ENCODE peak calls at places on chromosomes 4 and X, in eight cellular contexts. X is heart left ventricle, G is sigmoid colon, W is IMR-90, R is tibial artery, A is aorta, Y is pancreas, B is psoas muscle. Z is an unnamed sample.
A peak's percentile ranks its signal among the peaks of the same experiment; 100 is the strongest.

GRCh38 chr4:13990596-13991589 is 363.4 kb upstream of the BOD1L1 start:
- DNase-seq in X (no peak), G (no peak), W (peak; percentile 25), R (no peak), A (no peak), Y (no peak), B (no peak), Z (no peak)

GRCh38 chrX:30577362-30577961 is at the start of gene TASL:
- DNase-seq in X (no peak), G (no peak), W (no peak), R (no peak), A (peak; percentile 55), Y (no peak), B (no peak), Z (no peak)

GRCh38 chrX:120015145-120016067 is 62.1 kb downstream of the RHOXF2B start:
- DNase-seq in X (no peak), G (no peak), W (no peak), R (no peak), A (no peak), Y (peak; percentile 76), B (no peak), Z (no peak)

GRCh38 chr4:37685726-37686372 is 327 bp downstream of the RELL1 start:
- DNase-seq in X (peak; percentile 58), G (peak; percentile 82), W (peak; percentile 22), R (peak; percentile 37), A (peak; percentile 74), Y (no peak), B (peak; percentile 79), Z (peak; percentile 42)

GRCh38 chrX:7420712-7421111 is 272.8 kb upstream of the PUDP start:
- DNase-seq in X (no peak), G (no peak), W (no peak), R (no peak), A (no peak), Y (no peak), B (no peak), Z (no peak)

GRCh38 chr4:78057600-78058560 is 757 bp downstream of the FRAS1 start:
- DNase-seq in X (peak; percentile 42), G (peak; percentile 75), W (peak; percentile 13), R (peak; percentile 41), A (peak; percentile 55), Y (peak; percentile 83), B (peak; percentile 68), Z (no peak)

GRCh38 chr4:15749001-15749400 is 29.1 kb upstream of the CD38 start:
- DNase-seq in X (no peak), G (no peak), W (no peak), R (no peak), A (no peak), Y (no peak), B (no peak), Z (no peak)

GRCh38 chr4:110514889-110515479 is 39.0 kb downstream of the ENPEP start:
- DNase-seq in X (no peak), G (no peak), W (peak; percentile 30), R (no peak), A (no peak), Y (no peak), B (no peak), Z (no peak)

GRCh38 chr4:93791570-93792195 is 36.9 kb upstream of the ATOH1 start:
- DNase-seq in X (peak; percentile 18), G (no peak), W (peak; percentile 48), R (peak; percentile 42), A (no peak), Y (no peak), B (no peak), Z (no peak)

GRCh38 chrX:8748855-8749254 is 16.9 kb upstream of the ANOS1 start:
- DNase-seq in X (no peak), G (no peak), W (peak; percentile 43), R (no peak), A (no peak), Y (no peak), B (no peak), Z (no peak)

GRCh38 chrX:53483838-53484420 is 49.8 kb upstream of the HSD17B10 start:
- DNase-seq in X (no peak), G (no peak), W (peak; percentile 52), R (no peak), A (no peak), Y (no peak), B (no peak), Z (no peak)

GRCh38 chr4:113540859-113541258 is 220.7 kb downstream of the CAMK2D start:
- DNase-seq in X (peak; percentile 75), G (no peak), W (peak; percentile 45), R (no peak), A (no peak), Y (no peak), B (no peak), Z (no peak)

GRCh38 chrX:133042260-133042659 is 54.6 kb downstream of the USP26 start:
- DNase-seq in X (no peak), G (no peak), W (no peak), R (no peak), A (no peak), Y (no peak), B (no peak), Z (no peak)

GRCh38 chrX:5236096-5236495 is 992.6 kb downstream of the NLGN4X start:
- DNase-seq in X (no peak), G (no peak), W (no peak), R (no peak), A (no peak), Y (no peak), B (no peak), Z (no peak)

GRCh38 chrX:16643160-16643559 is 6.8 kb upstream of the S100G start:
- DNase-seq in X (no peak), G (no peak), W (peak; percentile 75), R (no peak), A (no peak), Y (no peak), B (no peak), Z (no peak)

GRCh38 chrX:103919336-103919682 is 43.1 kb upstream of the TMSB15B start:
- DNase-seq in X (no peak), G (no peak), W (peak; percentile 51), R (no peak), A (no peak), Y (no peak), B (no peak), Z (peak; percentile 11)

GRCh38 chr4:156968479-156968984 is 3.1 kb downstream of the PDGFC start:
- DNase-seq in X (peak; percentile 56), G (peak; percentile 82), W (peak; percentile 85), R (peak; percentile 73), A (peak; percentile 77), Y (no peak), B (peak; percentile 61), Z (no peak)

DNA sequence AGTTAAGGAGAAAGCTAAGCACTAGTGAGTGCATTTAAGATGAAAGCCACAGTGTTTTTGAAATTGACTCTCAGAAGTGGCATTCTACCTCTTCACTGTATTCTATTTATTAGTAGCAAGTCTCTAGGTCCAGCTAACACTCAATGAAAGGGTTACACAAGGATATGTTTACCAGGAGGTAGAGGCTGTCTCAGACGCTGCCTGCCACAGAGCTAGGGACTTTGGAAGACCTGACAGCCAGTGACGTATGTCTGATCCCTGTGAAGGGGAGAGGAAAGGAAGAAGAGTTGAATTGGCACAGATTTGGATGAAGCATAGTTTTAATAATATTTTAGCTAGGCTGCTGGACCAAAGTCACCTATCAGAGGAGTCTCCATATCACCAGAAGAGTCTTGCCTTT is 36.5 kb upstream of the KLHL2 start:
- DNase-seq in X (no peak), G (no peak), W (no peak), R (no peak), A (no peak), Y (no peak), B (no peak), Z (no peak)
- H3K27ac ChIP-seq in X (no peak overlapping the region), G (no peak overlapping the region), W (no peak overlapping the region), R (no peak overlapping the region), A (no peak overlapping the region), Y (no peak overlapping the region), B (no peak overlapping the region), Z (no peak overlapping the region)

DNA sequence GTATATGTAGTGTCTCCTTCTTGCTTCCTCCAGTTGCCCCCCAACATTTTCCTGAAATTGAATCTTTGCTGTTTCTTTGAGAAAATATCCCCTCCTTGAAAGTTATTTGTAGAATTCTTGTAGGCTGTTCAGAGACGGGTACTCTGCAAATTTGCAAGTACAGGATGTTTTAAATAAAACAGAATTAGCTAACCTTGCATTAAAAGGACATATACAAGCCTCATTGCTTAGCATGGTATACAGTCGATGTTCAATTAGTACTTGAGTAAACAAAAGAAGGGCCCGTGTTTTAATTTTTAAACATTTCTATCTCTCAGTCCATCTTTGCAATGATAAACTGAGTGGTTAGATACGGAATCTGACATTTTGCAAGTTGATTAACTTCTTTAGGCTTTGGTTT is 50.8 kb downstream of the RAPGEF2 start:
- DNase-seq in X (no peak), G (no peak), W (no peak), R (no peak), A (no peak), Y (no peak), B (no peak), Z (no peak)
- H3K27ac ChIP-seq in X (no peak overlapping the region), G (no peak overlapping the region), W (no peak overlapping the region), R (no peak overlapping the region), A (no peak overlapping the region), Y (no peak overlapping the region), B (no peak overlapping the region), Z (no peak overlapping the region)

GRCh38 chr4:83011779-83012630 is 1.4 kb upstream of the LIN54 start:
- DNase-seq in X (peak; percentile 10), G (peak; percentile 71), W (peak; percentile 24), R (peak; percentile 33), A (peak; percentile 63), Y (peak; percentile 85), B (peak; percentile 68), Z (no peak)

GRCh38 chr4:83013931-83014330 is 3.3 kb upstream of the LIN54 start:
- DNase-seq in X (no peak), G (no peak), W (no peak), R (no peak), A (no peak), Y (no peak), B (no peak), Z (no peak)

GRCh38 chr4:83010522-83011318 is at the start of gene LIN54:
- DNase-seq in X (peak; percentile 76), G (peak; percentile 92), W (peak; percentile 58), R (peak; percentile 84), A (peak; percentile 90), Y (peak; percentile 86), B (peak; percentile 90), Z (peak; percentile 81)

GRCh38 chr4:83012631-83013419 is 2.2 kb upstream of the LIN54 start:
- DNase-seq in X (peak; percentile 97), G (peak; percentile 99), W (peak; percentile 97), R (peak; percentile 94), A (peak; percentile 98), Y (peak; percentile 98), B (peak; percentile 99), Z (peak; percentile 95)

DNA sequence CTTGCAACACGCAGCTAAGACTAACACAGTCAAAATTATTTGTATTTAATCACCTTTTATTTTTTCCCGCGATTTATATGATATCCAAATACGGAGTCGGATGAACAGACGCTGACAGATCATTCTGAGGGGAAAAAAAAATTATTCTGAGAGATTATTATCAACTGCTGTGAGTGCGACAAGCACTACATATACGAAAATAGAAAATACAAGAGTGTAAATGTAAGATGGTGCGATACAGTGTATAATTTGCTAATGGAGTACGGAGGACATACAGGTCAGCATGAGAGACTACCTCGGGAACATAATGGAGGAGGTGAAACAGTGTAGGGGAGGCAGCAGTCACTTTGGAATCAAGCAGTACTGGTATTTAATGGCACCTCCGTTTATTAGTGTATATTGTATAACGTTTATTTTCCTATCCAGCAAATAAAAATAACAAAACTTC is 2.8 kb upstream of the LIN54 start:
- DNase-seq in X (no peak), G (no peak), W (no peak), R (no peak), A (no peak), Y (no peak), B (no peak), Z (no peak)
- H3K27ac ChIP-seq in X (peak overlapping the region; percentile 84), G (peak overlapping the region; percentile 88), W (peak overlapping the region; percentile 39), R (peak overlapping the region; percentile 75), A (no peak overlapping the region), Y (peak overlapping the region; percentile 89), B (peak overlapping the region; percentile 83), Z (peak overlapping the region; percentile 69)

GRCh38 chr4:183960912-183961569 is 55.9 kb downstream of the STOX2 start:
- DNase-seq in X (peak; percentile 40), G (no peak), W (no peak), R (no peak), A (no peak), Y (no peak), B (no peak), Z (no peak)
- H3K27ac ChIP-seq in X (peak overlapping the region; percentile 33), G (no peak overlapping the region), W (no peak overlapping the region), R (no peak overlapping the region), A (no peak overlapping the region), Y (no peak overlapping the region), B (no peak overlapping the region), Z (no peak overlapping the region)

Z was measured in effector memory CD4-positive, alpha-beta T cell.